ENCODE peak calls at places on chromosomes 3 and 15, in seven cellular contexts. J is HuH-7, T is dorsolateral prefrontal cortex, K is OCI-LY7, C is ACHN, L is small intestine, R is choroid plexus epithelial cell. I is an unnamed sample.

GRCh38 chr3:37899711-37900306 is 38.1 kb downstream of the CTDSPL start:
- DNase-seq in J (no peak), T (no peak), K (no peak), C (no peak), L (no peak), R (no peak), I (no peak)

GRCh38 chr3:48612270-48612669 is 2.8 kb upstream of the UQCRC1 start:
- DNase-seq in J (no peak), T (no peak), K (no peak), C (no peak), L (no peak), R (no peak), I (no peak)

GRCh38 chr3:123449092-123449985 is 449 bp upstream of the ADCY5 start:
- DNase-seq in J (peak; percentile 62), T (peak; percentile 83), K (no peak), C (peak; percentile 9), L (no peak), R (peak; percentile 18), I (peak; percentile 4)

GRCh38 chr3:45095916-45096526 is 50.2 kb downstream of the CDCP1 start:
- DNase-seq in J (no peak), T (no peak), K (no peak), C (no peak), L (no peak), R (peak; percentile 62), I (no peak)

GRCh38 chr3:43923101-43923979 is 232.6 kb downstream of the ABHD5 start:
- DNase-seq in J (no peak), T (peak; percentile 51), K (no peak), C (no peak), L (no peak), R (no peak), I (no peak)

GRCh38 chr3:150371741-150372254 is 36.3 kb upstream of the TSC22D2 start:
- DNase-seq in J (peak; percentile 29), T (no peak), K (no peak), C (peak; percentile 98), L (peak; percentile 97), R (peak; percentile 100), I (peak; percentile 98)

GRCh38 chr3:101300073-101300472 is 20.3 kb downstream of the IMPG2 start:
- DNase-seq in J (no peak), T (no peak), K (no peak), C (no peak), L (no peak), R (no peak), I (no peak)

GRCh38 chr3:172289583-172289982 is 158.7 kb downstream of the GHSR start:
- DNase-seq in J (peak; percentile 34), T (no peak), K (no peak), C (no peak), L (no peak), R (no peak), I (no peak)

GRCh38 chr15:77985931-77986480 is 91.5 kb downstream of the TBC1D2B start:
- DNase-seq in J (no peak), T (peak; percentile 30), K (no peak), C (no peak), L (no peak), R (no peak), I (no peak)

GRCh38 chr15:52348056-52348745 is 52.6 kb upstream of the MYO5C start:
- DNase-seq in J (no peak), T (no peak), K (no peak), C (no peak), L (no peak), R (peak; percentile 56), I (peak; percentile 31)

GRCh38 chr3:134237454-134238145 is 13.1 kb downstream of the RYK start:
- DNase-seq in J (no peak), T (no peak), K (no peak), C (no peak), L (peak; percentile 51), R (no peak), I (peak; percentile 82)

I was measured in fibroblast of mammary gland.